ENCODE peak calls at places on chromosomes 6 and 20, in nine cellular contexts. O is cerebellum; Y is amniotic stem cell; X is central memory CD4-positive, alpha-beta T cell; M is stimulated activated CD8-positive, alpha-beta memory T cell treated with anti-CD3 and anti-CD28 coated beads, Interleukin-4, amount 100 ng/mL, for 48 hours; Z is brain pericyte; H is osteocyte; N is NCI-H748 treated with DMSO at 0.1 percent for 48 hours; W is activated T-helper 1 cell treated with Interleukin-2 at 50 U/mL for 16 hours. G is an unnamed sample.

GRCh38 chr20:40797425-40797824 is 108.4 kb upstream of the MAFB start:
- DNase-seq in O (no peak), Y (no peak), X (no peak), M (peak; percentile 20), Z (no peak), H (peak; percentile 11), N (no peak), W (no peak), G (no peak)

GRCh38 chr6:100461273-100461919 is 3.3 kb downstream of the SIM1 start:
- DNase-seq in O (no peak), Y (no peak), X (no peak), M (no peak), Z (no peak), H (no peak), N (peak; percentile 75), W (no peak), G (no peak)

GRCh38 chr6:46323312-46323965 is 152.7 kb upstream of the ENPP5 start:
- DNase-seq in O (no peak), Y (peak; percentile 87), X (no peak), M (no peak), Z (no peak), H (no peak), N (no peak), W (no peak), G (peak; percentile 40)

GRCh38 chr6:8539446-8539845 is 104.1 kb upstream of the SLC35B3 start:
- DNase-seq in O (no peak), Y (no peak), X (no peak), M (no peak), Z (no peak), H (no peak), N (peak; percentile 84), W (no peak), G (no peak)

GRCh38 chr20:53797085-53797484 is 203.4 kb upstream of the ZNF217 start:
- DNase-seq in O (no peak), Y (no peak), X (no peak), M (no peak), Z (no peak), H (no peak), N (no peak), W (no peak), G (no peak)

GRCh38 chr6:29810371-29810770 is 17.3 kb upstream of the HLA-G start:
- DNase-seq in O (no peak), Y (no peak), X (no peak), M (no peak), Z (no peak), H (peak; percentile 10), N (no peak), W (no peak), G (no peak)

GRCh38 chr20:10316582-10316981 is 98.0 kb downstream of the SNAP25 start:
- DNase-seq in O (no peak), Y (no peak), X (no peak), M (peak; percentile 28), Z (no peak), H (no peak), N (no peak), W (no peak), G (no peak)

GRCh38 chr6:4672772-4673171 is 103.4 kb upstream of the CDYL start:
- DNase-seq in O (no peak), Y (no peak), X (no peak), M (no peak), Z (no peak), H (no peak), N (no peak), W (no peak), G (no peak)

GRCh38 chr20:35286077-35286898 is 1.7 kb upstream of the EIF6 start:
- DNase-seq in O (no peak), Y (no peak), X (no peak), M (no peak), Z (no peak), H (no peak), N (no peak), W (no peak), G (no peak)

GRCh38 chr6:62229231-62229630 is 56.8 kb downstream of the KHDRBS2 start:
- DNase-seq in O (no peak), Y (no peak), X (no peak), M (no peak), Z (no peak), H (no peak), N (no peak), W (no peak), G (no peak)

GRCh38 chr20:25079171-25079570 is 2.8 kb downstream of the VSX1 start:
- DNase-seq in O (no peak), Y (no peak), X (no peak), M (no peak), Z (no peak), H (peak; percentile 25), N (no peak), W (no peak), G (no peak)